ENCODE peak calls at places on chromosomes 7 and 10, in seven cellular contexts. Z is esophagus squamous epithelium, O is stomach, S is Peyer's patch, A is ovary, N is K562, Y is IMR-90. Q is an unnamed sample.

GRCh38 chr7:158847451-158847866 is 8.9 kb upstream of the DYNC2I1 start:
- DNase-seq in Z (no peak), O (no peak), S (no peak), A (no peak), N (no peak), Y (no peak), Q (no peak)

GRCh38 chr10:16848562-16849154 is 31.4 kb upstream of the RSU1 start:
- DNase-seq in Z (no peak), O (no peak), S (no peak), A (no peak), N (no peak), Y (no peak), Q (no peak)

GRCh38 chr7:136405931-136406777 is 429.0 kb upstream of the MTPN start:
- DNase-seq in Z (no peak), O (peak), S (no peak), A (no peak), N (peak), Y (peak), Q (peak)

GRCh38 chr10:69222157-69223027 is 2.3 kb downstream of the HKDC1 start:
- DNase-seq in Z (peak), O (peak), S (peak), A (no peak), N (peak), Y (peak), Q (no peak)

GRCh38 chr7:10571759-10572158 is 401.9 kb upstream of the PHF14 start:
- DNase-seq in Z (no peak), O (no peak), S (no peak), A (no peak), N (no peak), Y (no peak), Q (no peak)

GRCh38 chr7:92325173-92325572 is 79.4 kb downstream of the ANKIB1 start:
- DNase-seq in Z (no peak), O (no peak), S (no peak), A (no peak), N (no peak), Y (no peak), Q (no peak)

GRCh38 chr7:57646219-57646900 is 196.4 kb downstream of the ZNF716 start:
- DNase-seq in Z (no peak), O (no peak), S (no peak), A (no peak), N (no peak), Y (no peak), Q (peak)

GRCh38 chr7:87876759-87877234 is 504 bp downstream of the DBF4 start:
- DNase-seq in Z (peak), O (peak), S (peak), A (peak), N (peak), Y (peak), Q (peak)

GRCh38 chr10:62815373-62816111 is 624 bp downstream of the EGR2 start:
- DNase-seq in Z (no peak), O (no peak), S (peak), A (peak), N (no peak), Y (no peak), Q (no peak)

GRCh38 chr10:12720217-12720981 is 281.1 kb downstream of the CCDC3 start:
- DNase-seq in Z (no peak), O (peak), S (peak), A (no peak), N (no peak), Y (peak), Q (peak)

GRCh38 chr7:47180268-47180826 is 401.6 kb downstream of the TNS3 start:
- DNase-seq in Z (no peak), O (peak), S (peak), A (peak), N (peak), Y (peak), Q (no peak)

GRCh38 chr10:123582084-123582989 is 83.8 kb upstream of the GPR26 start:
- DNase-seq in Z (no peak), O (peak), S (peak), A (peak), N (peak), Y (peak), Q (peak)

GRCh38 chr7:19405546-19405945 is 260.3 kb upstream of the FERD3L start:
- DNase-seq in Z (no peak), O (no peak), S (no peak), A (no peak), N (no peak), Y (peak), Q (no peak)

GRCh38 chr7:23713285-23714235 is 3.5 kb downstream of the STK31 start:
- DNase-seq in Z (no peak), O (no peak), S (no peak), A (no peak), N (no peak), Y (peak), Q (no peak)

GRCh38 chr10:124068929-124069328 is 24.5 kb downstream of the CHST15 start:
- DNase-seq in Z (no peak), O (no peak), S (no peak), A (no peak), N (no peak), Y (no peak), Q (no peak)

GRCh38 chr7:32573110-32573687 is 77.9 kb downstream of the AVL9 start:
- DNase-seq in Z (no peak), O (no peak), S (no peak), A (no peak), N (no peak), Y (no peak), Q (no peak)

GRCh38 chr10:126207313-126207771 is 180.9 kb downstream of the ADAM12 start:
- DNase-seq in Z (no peak), O (no peak), S (no peak), A (no peak), N (no peak), Y (peak), Q (no peak)

GRCh38 chr10:103915794-103916193 is 2.2 kb downstream of the STN1 start:
- DNase-seq in Z (no peak), O (peak), S (peak), A (no peak), N (no peak), Y (no peak), Q (no peak)

GRCh38 chr10:27663611-27664010 is 82.0 kb downstream of the MKX start:
- DNase-seq in Z (no peak), O (no peak), S (no peak), A (no peak), N (no peak), Y (no peak), Q (no peak)

GRCh38 chr10:107971411-107971810 is 806.9 kb upstream of the SORCS1 start:
- DNase-seq in Z (no peak), O (no peak), S (no peak), A (no peak), N (no peak), Y (no peak), Q (no peak)

GRCh38 chr7:30596043-30596641 is 1.5 kb downstream of the GARS1 start:
- DNase-seq in Z (no peak), O (no peak), S (no peak), A (no peak), N (peak), Y (peak), Q (no peak)

GRCh38 chr7:69285856-69286255 is 312.4 kb upstream of the AUTS2 start:
- DNase-seq in Z (no peak), O (no peak), S (no peak), A (no peak), N (no peak), Y (no peak), Q (peak)

GRCh38 chr7:18927134-18927533 is 190.3 kb downstream of the TWIST1 start:
- DNase-seq in Z (no peak), O (no peak), S (no peak), A (no peak), N (no peak), Y (peak), Q (no peak)

GRCh38 chr7:11747715-11748485 is 84.1 kb downstream of the THSD7A start:
- DNase-seq in Z (no peak), O (no peak), S (no peak), A (no peak), N (no peak), Y (no peak), Q (no peak)

GRCh38 chr10:12420530-12421117 is 71.3 kb downstream of the CAMK1D start:
- DNase-seq in Z (no peak), O (no peak), S (no peak), A (no peak), N (no peak), Y (no peak), Q (no peak)

GRCh38 chr7:36119005-36119711 is 33.9 kb upstream of the EEPD1 start:
- DNase-seq in Z (peak), O (peak), S (peak), A (no peak), N (no peak), Y (peak), Q (peak)

GRCh38 chr7:38453826-38454225 is 177.3 kb downstream of the AMPH start:
- DNase-seq in Z (no peak), O (no peak), S (no peak), A (no peak), N (no peak), Y (no peak), Q (no peak)

GRCh38 chr7:3561908-3562307 is 260.9 kb downstream of the SDK1 start:
- DNase-seq in Z (no peak), O (peak), S (no peak), A (no peak), N (no peak), Y (no peak), Q (no peak)

GRCh38 chr7:135855836-135856235 is 107.2 kb upstream of the FAM180A start:
- DNase-seq in Z (no peak), O (no peak), S (no peak), A (no peak), N (no peak), Y (no peak), Q (no peak)

GRCh38 chr7:87000344-87000743 is 59.1 kb downstream of the ELAPOR2 start:
- DNase-seq in Z (no peak), O (no peak), S (no peak), A (no peak), N (no peak), Y (no peak), Q (no peak)

GRCh38 chr10:111598433-111599059 is 521.7 kb downstream of the ADRA2A start:
- DNase-seq in Z (no peak), O (peak), S (peak), A (peak), N (peak), Y (peak), Q (no peak)

GRCh38 chr10:113953505-113954272 is 90.0 kb upstream of the ADRB1 start:
- DNase-seq in Z (no peak), O (no peak), S (no peak), A (no peak), N (peak), Y (no peak), Q (no peak)
- TF ChIP-seq CTCF in Z (no peak), O (peak), S (peak), A (no peak), N (peak), Y (no peak), Q (no peak)

DNA sequence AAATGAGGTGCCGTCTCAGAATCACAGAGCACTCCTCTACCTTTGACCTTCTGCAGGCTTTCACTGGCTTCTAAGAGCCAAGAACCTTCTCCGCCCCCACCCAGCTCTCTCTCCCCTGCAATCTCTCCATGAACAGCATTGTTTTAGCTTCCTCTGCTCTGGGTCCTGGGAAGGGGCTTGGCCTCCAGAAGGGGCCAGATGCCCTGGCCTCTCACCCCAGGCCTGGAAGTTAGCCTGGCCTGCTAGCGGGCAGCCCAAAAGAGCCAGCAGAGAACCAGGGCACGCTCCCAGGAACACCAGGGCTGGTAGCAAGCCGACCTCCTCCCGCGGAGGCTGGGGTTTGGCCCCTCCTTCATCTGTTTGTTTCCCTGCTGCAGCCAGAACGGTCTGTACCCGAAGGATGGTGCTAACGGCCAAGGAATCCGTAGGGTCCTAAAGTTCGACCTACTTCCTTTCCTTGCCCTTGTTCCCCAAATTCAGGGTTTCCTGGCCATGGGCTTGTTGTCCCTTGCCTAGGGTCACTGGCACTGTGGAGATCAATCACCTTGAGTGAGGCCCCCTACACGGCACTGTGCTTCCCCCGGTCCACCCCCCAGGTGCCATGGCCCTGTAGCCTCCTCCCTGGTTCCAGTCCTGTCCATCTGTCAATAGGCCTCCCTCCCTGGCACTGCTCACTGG is 18.7 kb upstream of the DDIT4 start:
- DNase-seq in Z (no peak), O (peak), S (peak), A (peak), N (peak), Y (peak), Q (peak)
- TF ChIP-seq POLR2A in Z (no peak), O (no peak), S (peak), A (peak), N (no peak), Y (no peak), Q (no peak)

GRCh38 chr7:1028044-1028770 is 16.1 kb upstream of the GPR146 start:
- DNase-seq in Z (no peak), O (peak), S (peak), A (peak), N (peak), Y (peak), Q (peak)
- H3K4me3 ChIP-seq in Z (peak), O (peak), S (peak), A (peak), N (peak), Y (peak), Q (peak)

DNA sequence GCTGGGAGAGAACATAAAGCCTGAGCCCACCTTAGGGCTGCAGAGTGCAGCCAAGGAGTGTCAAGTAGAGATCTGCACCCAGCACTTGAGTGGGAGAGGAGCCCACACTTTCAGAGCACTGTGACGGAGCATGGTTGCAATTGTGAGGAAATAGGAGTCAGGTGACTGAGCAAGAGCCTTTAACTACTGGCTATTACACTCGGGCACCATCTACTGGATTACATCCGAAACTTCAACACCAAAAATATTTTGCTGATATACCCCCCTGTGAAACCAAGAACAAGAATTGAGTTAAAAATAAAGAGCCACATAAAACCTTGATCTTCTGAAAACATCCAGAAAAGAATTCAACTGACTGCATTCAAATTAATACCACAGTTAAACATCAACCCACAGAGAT is 657.9 kb downstream of the NXPH1 start:
- DNase-seq in Z (no peak), O (no peak), S (no peak), A (no peak), N (peak), Y (no peak), Q (no peak)
- TF ChIP-seq CTCF in Z (no peak), O (no peak), S (no peak), A (no peak), N (peak), Y (no peak), Q (no peak)

DNA sequence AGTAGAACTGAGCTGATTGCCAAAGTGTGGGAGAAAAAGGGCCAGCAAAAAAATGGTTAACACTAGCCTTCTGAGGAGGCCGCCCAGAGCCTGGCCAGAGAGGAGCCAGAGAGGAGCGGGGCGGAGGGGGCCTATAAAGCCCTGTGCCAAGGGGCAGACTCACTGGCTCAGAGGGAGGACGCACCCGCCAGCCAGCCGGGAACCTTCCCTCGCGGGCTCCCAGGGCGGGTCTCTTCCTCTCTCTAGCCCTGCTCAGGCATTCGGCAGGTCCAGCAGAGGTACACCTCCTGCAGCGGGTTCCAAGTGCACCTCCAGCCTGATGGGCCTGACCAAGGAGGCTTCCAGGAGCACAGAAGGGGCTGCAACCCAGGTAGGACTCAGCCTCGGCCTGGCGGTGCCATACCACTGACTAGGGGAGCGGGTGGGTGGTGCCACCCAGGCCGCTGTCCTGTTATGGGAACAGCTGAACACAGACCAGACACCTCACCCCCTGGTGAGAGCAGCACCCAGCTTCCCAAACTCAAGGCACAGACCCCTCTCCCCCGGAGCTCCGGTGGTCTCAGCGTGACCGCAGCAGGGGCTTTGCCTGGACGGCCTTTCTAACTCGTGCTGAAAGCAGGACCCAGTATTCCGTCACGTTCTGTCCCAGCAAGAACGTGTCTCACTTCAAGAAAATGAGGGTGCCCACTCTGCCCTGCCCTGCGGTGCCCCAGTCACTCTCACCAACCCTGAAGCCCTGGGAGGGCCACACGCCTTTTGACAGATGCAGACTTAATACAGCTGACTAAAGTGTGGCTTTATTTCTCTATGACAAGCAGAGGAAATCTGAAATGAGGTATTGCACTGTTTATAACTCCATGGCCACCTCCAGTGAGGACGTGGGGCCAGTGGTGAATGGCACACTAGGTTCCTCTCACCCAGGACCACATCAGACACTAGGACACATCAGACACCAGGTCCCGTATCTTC is at the start of gene GPER1:
- DNase-seq in Z (no peak), O (peak), S (peak), A (peak), N (no peak), Y (peak), Q (no peak)
- TF ChIP-seq POLR2A in Z (no peak), O (peak), S (no peak), A (no peak), N (no peak), Y (no peak), Q (no peak)

GRCh38 chr10:59708816-59709471 is 706 bp downstream of the SLC16A9 start:
- DNase-seq in Z (no peak), O (no peak), S (no peak), A (peak), N (peak), Y (no peak), Q (no peak)
- H3K4me3 ChIP-seq in Z (peak), O (peak), S (peak), A (peak), N (peak), Y (peak), Q (peak)

GRCh38 chr7:128404826-128405344 is 4.9 kb downstream of the IMPDH1 start:
- DNase-seq in Z (no peak), O (no peak), S (peak), A (peak), N (no peak), Y (peak), Q (no peak)
- TF ChIP-seq CTCF in Z (peak), O (no peak), S (no peak), A (no peak), N (no peak), Y (no peak), Q (no peak)

GRCh38 chr7:149497467-149498261 is at the start of gene ZNF746:
- DNase-seq in Z (peak), O (peak), S (peak), A (peak), N (peak), Y (peak), Q (peak)
- TF ChIP-seq POLR2A in Z (no peak), O (no peak), S (no peak), A (peak), N (no peak), Y (peak), Q (no peak)